ENCODE peak calls at places on chromosome 21, in four cellular contexts. One of them, this sample, is unnamed.

GRCh38 chr21:27261676-27262075 is 294.8 kb upstream of the ADAMTS5 start:
- DNase-seq in SHP77: no peak
- DNase-seq in MCF 10A: no peak
- DNase-seq in GM23248: no peak
- DNase-seq in this sample: no peak

GRCh38 chr21:43727571-43728466 is 8.9 kb downstream of the PDXK start:
- DNase-seq in SHP77: no peak
- DNase-seq in MCF 10A: peak; percentile 57
- DNase-seq in GM23248: peak; percentile 36
- DNase-seq in this sample: no peak

GRCh38 chr21:45769239-45769758 is 125.8 kb downstream of the PCBP3 start:
- DNase-seq in SHP77: no peak
- DNase-seq in MCF 10A: no peak
- DNase-seq in GM23248: no peak
- DNase-seq in this sample: no peak

GRCh38 chr21:45135868-45136267 is 61.5 kb downstream of the ADARB1 start:
- DNase-seq in SHP77: no peak
- DNase-seq in MCF 10A: no peak
- DNase-seq in GM23248: peak; percentile 26
- DNase-seq in this sample: no peak

GRCh38 chr21:38979271-38980196 is 173.8 kb downstream of the ETS2 start:
- DNase-seq in SHP77: no peak
- DNase-seq in MCF 10A: peak; percentile 22
- DNase-seq in GM23248: peak; percentile 61
- DNase-seq in this sample: no peak

GRCh38 chr21:31526040-31526439 is 133.5 kb upstream of the SOD1 start:
- DNase-seq in SHP77: no peak
- DNase-seq in MCF 10A: peak; percentile 78
- DNase-seq in GM23248: no peak
- DNase-seq in this sample: no peak

GRCh38 chr21:46646541-46647154 is 11.2 kb downstream of the PRMT2 start:
- DNase-seq in SHP77: no peak
- DNase-seq in MCF 10A: no peak
- DNase-seq in GM23248: no peak
- DNase-seq in this sample: no peak

GRCh38 chr21:33682992-33683627 is 40.8 kb downstream of the ITSN1 start:
- DNase-seq in SHP77: no peak
- DNase-seq in MCF 10A: peak; percentile 90
- DNase-seq in GM23248: peak; percentile 87
- DNase-seq in this sample: no peak

GRCh38 chr21:26050857-26051256 is 119.7 kb downstream of the APP start:
- DNase-seq in SHP77: no peak
- DNase-seq in MCF 10A: no peak
- DNase-seq in GM23248: no peak
- DNase-seq in this sample: no peak

GRCh38 chr21:44840771-44841170 is 22.9 kb upstream of the SUMO3 start:
- DNase-seq in SHP77: no peak
- DNase-seq in MCF 10A: no peak
- DNase-seq in GM23248: no peak
- DNase-seq in this sample: no peak

GRCh38 chr21:27036736-27037301 is 69.9 kb upstream of the ADAMTS5 start:
- DNase-seq in SHP77: no peak
- DNase-seq in MCF 10A: no peak
- DNase-seq in GM23248: no peak
- DNase-seq in this sample: no peak

GRCh38 chr21:27513825-27514224 is 546.9 kb upstream of the ADAMTS5 start:
- DNase-seq in SHP77: no peak
- DNase-seq in MCF 10A: no peak
- DNase-seq in GM23248: no peak
- DNase-seq in this sample: no peak

GRCh38 chr21:44789880-44790279 is 11.7 kb downstream of the UBE2G2 start:
- DNase-seq in SHP77: no peak
- DNase-seq in MCF 10A: no peak
- DNase-seq in GM23248: peak; percentile 62
- DNase-seq in this sample: no peak

GRCh38 chr21:34592573-34592972 is 22.3 kb downstream of the RCAN1 start:
- DNase-seq in SHP77: no peak
- DNase-seq in MCF 10A: no peak
- DNase-seq in GM23248: no peak
- DNase-seq in this sample: no peak

GRCh38 chr21:45574691-45575090 is 32.5 kb upstream of the SLC19A1 start:
- DNase-seq in SHP77: no peak
- DNase-seq in MCF 10A: no peak
- DNase-seq in GM23248: no peak
- DNase-seq in this sample: no peak

GRCh38 chr21:35457097-35457496 is 408.0 kb upstream of the RUNX1 start:
- DNase-seq in SHP77: no peak
- DNase-seq in MCF 10A: no peak
- DNase-seq in GM23248: no peak
- DNase-seq in this sample: no peak

GRCh38 chr21:17900281-17900989 is 81.3 kb upstream of the C21orf91 start:
- DNase-seq in SHP77: no peak
- DNase-seq in MCF 10A: no peak
- DNase-seq in GM23248: no peak
- DNase-seq in this sample: no peak

This sample was measured in GM12892.